ENCODE peak calls at places on chromosomes 3 and 15, in nine cellular contexts. Y is neural progenitor cell, C is neuronal stem cell, U is SK-N-SH, L is fibroblast of lung, V is mesenchymal stem cell, M is GM23338, T is endothelial cell of umbilical vein, K is K562. A is an unnamed sample.
A peak's percentile ranks its signal among the peaks of the same experiment; 100 is the strongest.

GRCh38 chr15:31387483-31388118 is 61.0 kb downstream of the KLF13 start:
- DNase-seq in Y (no peak), C (no peak), U (peak; percentile 86), L (no peak), V (no peak), M (no peak), T (no peak), K (no peak), A (peak; percentile 37)

GRCh38 chr3:49787182-49787464 is 781 bp upstream of the IP6K1 start:
- DNase-seq in Y (no peak), C (no peak), U (no peak), L (no peak), V (no peak), M (no peak), T (peak; percentile 47), K (no peak), A (peak; percentile 66)

GRCh38 chr15:26376243-26376642 is 396.6 kb downstream of the GABRB3 start:
- DNase-seq in Y (no peak), C (no peak), U (no peak), L (no peak), V (no peak), M (no peak), T (no peak), K (no peak), A (no peak)

GRCh38 chr15:75455424-75455981 is 4.0 kb upstream of the SIN3A start:
- DNase-seq in Y (peak; percentile 93), C (peak; percentile 80), U (peak; percentile 90), L (peak; percentile 67), V (peak; percentile 90), M (peak; percentile 96), T (peak; percentile 85), K (peak; percentile 92), A (peak; percentile 80)

GRCh38 chr15:29740692-29741311 is 81.5 kb downstream of the TJP1 start:
- DNase-seq in Y (no peak), C (no peak), U (peak; percentile 54), L (no peak), V (no peak), M (peak; percentile 20), T (no peak), K (no peak), A (no peak)

GRCh38 chr15:77966540-77967290 is 110.8 kb downstream of the TBC1D2B start:
- DNase-seq in Y (peak; percentile 62), C (no peak), U (peak; percentile 78), L (peak; percentile 66), V (peak; percentile 62), M (peak; percentile 70), T (peak; percentile 34), K (peak; percentile 66), A (peak; percentile 24)

GRCh38 chr3:125622381-125622788 is 27.1 kb upstream of the OSBPL11 start:
- DNase-seq in Y (no peak), C (no peak), U (no peak), L (no peak), V (no peak), M (no peak), T (no peak), K (no peak), A (no peak)

GRCh38 chr15:52417501-52417900 is 111.2 kb downstream of the MYO5A start:
- DNase-seq in Y (no peak), C (no peak), U (no peak), L (peak; percentile 51), V (peak; percentile 60), M (peak; percentile 15), T (peak; percentile 90), K (no peak), A (peak; percentile 75)

DNA sequence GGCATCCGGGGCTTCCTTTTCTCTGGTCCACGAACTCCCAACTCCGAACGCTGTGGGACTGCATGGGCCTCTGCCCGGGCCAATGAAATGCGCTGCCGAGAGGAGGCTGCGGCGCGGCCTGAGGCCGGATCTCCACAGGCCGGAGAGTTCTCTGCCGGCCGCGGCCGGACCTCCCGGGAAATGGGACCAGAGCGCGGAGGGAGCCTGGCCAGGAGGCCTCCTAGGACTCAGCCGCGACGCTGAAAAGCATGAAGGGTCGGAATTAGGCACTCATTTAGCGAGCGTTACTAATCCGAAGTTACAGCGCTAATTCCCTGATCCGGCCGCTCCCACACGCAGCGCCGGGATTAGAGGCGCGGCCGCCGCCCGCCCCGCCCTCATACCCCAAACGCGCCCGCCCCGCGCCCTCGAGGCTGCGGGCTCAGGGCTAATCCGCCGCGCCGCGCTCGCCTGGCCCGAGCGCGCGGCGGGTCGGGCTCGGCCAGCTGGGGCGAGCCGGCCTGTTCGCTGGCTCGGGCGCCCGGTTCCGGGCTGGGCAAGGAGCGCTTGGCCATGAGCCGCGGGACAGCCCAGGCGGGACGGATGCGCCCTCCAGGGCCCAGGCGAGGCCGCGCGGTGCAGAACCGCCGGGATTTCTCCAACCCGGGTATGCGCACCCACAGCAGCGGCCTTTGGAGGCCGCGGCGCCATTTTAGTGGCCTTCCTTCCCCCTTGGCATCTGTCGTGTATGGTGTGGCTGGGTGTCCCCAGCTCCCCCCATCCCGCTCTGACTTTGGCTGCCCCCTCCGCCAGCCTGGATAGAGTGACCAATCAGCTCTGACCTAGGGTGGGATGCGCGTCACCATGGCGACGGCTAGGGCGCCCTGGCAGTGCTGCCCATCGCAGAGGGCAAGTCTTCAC is 36.8 kb upstream of the POLG start:
- DNase-seq in Y (peak; percentile 96), C (peak; percentile 65), U (no peak), L (no peak), V (no peak), M (peak; percentile 59), T (no peak), K (peak; percentile 31), A (no peak)
- H3K4me3 ChIP-seq in Y (peak overlapping the region; percentile 25), C (no peak overlapping the region), U (no peak overlapping the region), L (no peak overlapping the region), V (no peak overlapping the region), M (peak overlapping the region; percentile 48), T (no peak overlapping the region), K (no peak overlapping the region), A (no peak overlapping the region)

GRCh38 chr3:30012941-30013543 is 593.4 kb upstream of the TGFBR2 start:
- DNase-seq in Y (peak; percentile 85), C (peak; percentile 60), U (peak; percentile 41), L (peak; percentile 78), V (peak; percentile 62), M (peak; percentile 93), T (peak; percentile 76), K (peak; percentile 32), A (peak; percentile 58)

GRCh38 chr3:30017882-30018281 is 588.5 kb upstream of the TGFBR2 start:
- DNase-seq in Y (no peak), C (no peak), U (no peak), L (no peak), V (no peak), M (no peak), T (peak; percentile 17), K (no peak), A (no peak)
- H2AFZ ChIP-seq in Y (peak overlapping the region; percentile 27), C (peak overlapping the region; percentile 39), U (no peak overlapping the region), L (no peak overlapping the region), V (no peak overlapping the region), M (no peak overlapping the region), T (no peak overlapping the region), K (no peak overlapping the region), A (no peak overlapping the region)

GRCh38 chr3:147393261-147393964 is 12.9 kb downstream of the ZIC4 start:
- DNase-seq in Y (peak; percentile 79), C (no peak), U (peak; percentile 88), L (no peak), V (no peak), M (peak; percentile 94), T (no peak), K (no peak), A (no peak)

GRCh38 chr3:147390589-147391569 is 15.5 kb downstream of the ZIC4 start:
- DNase-seq in Y (peak; percentile 52), C (no peak), U (no peak), L (no peak), V (no peak), M (peak; percentile 74), T (no peak), K (no peak), A (no peak)

GRCh38 chr3:147391726-147392082 is 14.6 kb downstream of the ZIC4 start:
- DNase-seq in Y (no peak), C (no peak), U (no peak), L (no peak), V (no peak), M (no peak), T (no peak), K (no peak), A (no peak)

GRCh38 chr3:147394168-147394941 is 12.0 kb downstream of the ZIC4 start:
- DNase-seq in Y (peak; percentile 64), C (no peak), U (peak; percentile 63), L (no peak), V (no peak), M (peak; percentile 56), T (no peak), K (no peak), A (no peak)

DNA sequence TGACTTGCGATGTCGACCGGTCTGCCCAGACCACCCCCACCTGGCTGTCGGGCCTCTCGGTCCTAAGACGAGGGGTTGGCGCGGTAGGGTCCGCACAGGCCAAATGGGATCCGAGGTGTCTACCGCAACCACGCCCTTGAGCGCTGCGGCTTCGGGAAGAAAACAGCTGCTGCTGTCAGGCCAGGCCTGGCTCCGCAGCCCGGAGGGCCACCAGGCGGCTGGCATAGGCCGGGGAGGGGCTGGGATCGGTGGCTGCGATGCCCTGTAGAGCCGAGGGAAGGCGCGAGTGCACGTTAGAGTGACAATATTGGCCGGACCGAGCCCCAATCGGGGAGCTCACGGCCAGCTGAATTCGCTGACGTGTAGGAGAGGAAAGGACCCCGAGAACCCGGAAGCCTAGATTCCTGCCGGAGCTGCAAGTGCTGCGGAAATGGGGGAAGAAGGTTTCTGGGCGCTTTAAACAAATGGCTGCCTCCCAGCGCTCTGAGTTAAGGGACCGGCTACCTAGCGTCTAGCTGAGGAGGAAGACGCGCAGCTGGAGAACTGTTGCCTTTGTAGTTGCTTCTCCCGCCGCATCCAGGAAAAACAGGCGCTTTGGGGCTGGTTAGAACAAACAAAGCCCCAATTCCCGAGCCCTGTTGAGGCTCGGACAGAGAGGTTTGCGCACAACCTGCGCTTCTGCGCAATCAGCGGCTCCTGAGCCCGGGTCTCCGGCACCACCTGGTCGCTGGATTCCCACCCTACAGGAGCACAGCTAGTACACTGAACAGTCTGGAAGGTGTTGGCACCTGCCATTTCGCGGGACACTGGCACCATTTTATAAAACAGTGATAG is 14.0 kb downstream of the ZIC4 start:
- DNase-seq in Y (peak; percentile 94), C (peak; percentile 83), U (peak; percentile 91), L (no peak), V (no peak), M (peak; percentile 96), T (peak; percentile 22), K (no peak), A (no peak)
- H3K4me3 ChIP-seq in Y (peak overlapping the region; percentile 60), C (peak overlapping the region; percentile 79), U (peak overlapping the region; percentile 69), L (peak overlapping the region; percentile 42), V (peak overlapping the region; percentile 76), M (peak overlapping the region; percentile 81), T (no peak overlapping the region), K (no peak overlapping the region), A (no peak overlapping the region)

GRCh38 chr3:4029135-4029534 is 229.9 kb downstream of the LRRN1 start:
- DNase-seq in Y (no peak), C (no peak), U (no peak), L (no peak), V (no peak), M (no peak), T (no peak), K (no peak), A (no peak)

GRCh38 chr3:4030567-4030966 is 231.3 kb downstream of the LRRN1 start:
- DNase-seq in Y (no peak), C (no peak), U (no peak), L (no peak), V (no peak), M (no peak), T (no peak), K (no peak), A (no peak)

GRCh38 chr3:4038351-4038750 is 239.1 kb downstream of the LRRN1 start:
- DNase-seq in Y (no peak), C (no peak), U (no peak), L (no peak), V (no peak), M (no peak), T (no peak), K (no peak), A (no peak)

GRCh38 chr3:4036046-4036445 is 236.8 kb downstream of the LRRN1 start:
- DNase-seq in Y (no peak), C (no peak), U (no peak), L (no peak), V (no peak), M (no peak), T (no peak), K (no peak), A (no peak)

DNA sequence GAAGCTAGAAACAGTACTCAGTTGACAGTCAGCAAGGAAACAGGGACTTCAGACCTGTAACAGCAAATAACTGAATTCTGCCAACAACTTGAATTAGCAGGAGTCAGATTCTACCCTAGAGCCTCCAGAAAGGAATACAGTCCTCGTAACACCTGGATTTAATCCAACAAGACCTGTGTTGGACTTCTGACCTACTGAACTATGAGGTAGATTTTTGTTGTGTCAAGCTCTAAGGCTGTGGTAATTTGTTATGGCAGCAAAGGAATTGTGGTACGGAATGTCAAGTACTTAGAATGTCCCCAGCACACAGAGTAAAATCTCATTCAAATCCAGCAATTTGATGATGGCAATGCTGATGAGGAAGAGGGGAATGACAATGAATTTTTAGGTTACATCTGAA is 234.1 kb downstream of the LRRN1 start:
- DNase-seq in Y (no peak), C (no peak), U (no peak), L (no peak), V (no peak), M (no peak), T (no peak), K (no peak), A (no peak)
- H2AFZ ChIP-seq in Y (no peak overlapping the region), C (no peak overlapping the region), U (no peak overlapping the region), L (no peak overlapping the region), V (no peak overlapping the region), M (no peak overlapping the region), T (no peak overlapping the region), K (no peak overlapping the region), A (no peak overlapping the region)

A was measured in mammary epithelial cell.